ENCODE peak calls at places on chromosomes 16 and 17, in eight cellular contexts. Q is adrenal gland; W is AG04450; I is CD4-positive, alpha-beta T cell; L is astrocyte of the cerebellum; H is cardiac fibroblast; R is WTC11; V is neural progenitor cell. T is an unnamed sample.

GRCh38 chr17:50128441-50129302 is 1.3 kb downstream of the SAMD14 start:
- DNase-seq in Q (peak; percentile 27), W (no peak), I (no peak), L (no peak), H (no peak), R (peak; percentile 65), V (peak; percentile 55), T (peak; percentile 86)

GRCh38 chr17:33220031-33220430 is 73.1 kb downstream of the ASIC2 start:
- DNase-seq in Q (no peak), W (no peak), I (no peak), L (no peak), H (no peak), R (no peak), V (no peak), T (no peak)

GRCh38 chr16:57824880-57825279 is 22.6 kb upstream of the KIFC3 start:
- DNase-seq in Q (no peak), W (no peak), I (no peak), L (no peak), H (no peak), R (no peak), V (no peak), T (no peak)

GRCh38 chr16:26816266-26816665 is 250.5 kb upstream of the C16orf82 start:
- DNase-seq in Q (no peak), W (no peak), I (no peak), L (no peak), H (no peak), R (no peak), V (no peak), T (no peak)

GRCh38 chr17:5758651-5759050 is 174.3 kb upstream of the NLRP1 start:
- DNase-seq in Q (no peak), W (no peak), I (no peak), L (no peak), H (peak; percentile 39), R (peak; percentile 53), V (peak; percentile 39), T (no peak)

GRCh38 chr17:38579934-38580333 is 25.8 kb downstream of the SRCIN1 start:
- DNase-seq in Q (peak; percentile 71), W (no peak), I (no peak), L (no peak), H (peak; percentile 53), R (peak; percentile 83), V (peak; percentile 67), T (no peak)

GRCh38 chr16:63617990-63618763 is 1503.7 kb downstream of the CDH11 start:
- DNase-seq in Q (no peak), W (no peak), I (no peak), L (no peak), H (peak; percentile 12), R (peak; percentile 29), V (no peak), T (no peak)

GRCh38 chr17:17840751-17841591 is 4.2 kb upstream of the SREBF1 start:
- DNase-seq in Q (peak; percentile 69), W (no peak), I (no peak), L (no peak), H (peak; percentile 55), R (no peak), V (peak; percentile 47), T (no peak)

GRCh38 chr16:57778658-57779057 is 23.6 kb downstream of the KIFC3 start:
- DNase-seq in Q (no peak), W (no peak), I (no peak), L (no peak), H (no peak), R (no peak), V (no peak), T (no peak)

GRCh38 chr16:76235025-76235424 is 42.2 kb upstream of the CNTNAP4 start:
- DNase-seq in Q (no peak), W (no peak), I (no peak), L (no peak), H (no peak), R (no peak), V (no peak), T (peak; percentile 80)

GRCh38 chr17:48633266-48633816 is 7.2 kb upstream of the HOXB9 start:
- DNase-seq in Q (no peak), W (no peak), I (no peak), L (no peak), H (no peak), R (no peak), V (no peak), T (no peak)

GRCh38 chr17:49337900-49338299 is 24.1 kb downstream of the ZNF652 start:
- DNase-seq in Q (peak; percentile 65), W (no peak), I (no peak), L (no peak), H (peak; percentile 70), R (no peak), V (no peak), T (no peak)

GRCh38 chr17:62572488-62573469 is 54.7 kb upstream of the MRC2 start:
- DNase-seq in Q (no peak), W (no peak), I (no peak), L (no peak), H (peak; percentile 53), R (no peak), V (no peak), T (no peak)

GRCh38 chr17:78535285-78536197 is 41.7 kb downstream of the DNAH17 start:
- DNase-seq in Q (no peak), W (no peak), I (no peak), L (no peak), H (no peak), R (no peak), V (no peak), T (peak; percentile 48)

GRCh38 chr17:74812109-74812864 is 36.1 kb upstream of the NAT9 start:
- DNase-seq in Q (no peak), W (no peak), I (no peak), L (no peak), H (no peak), R (no peak), V (peak; percentile 47), T (no peak)

GRCh38 chr17:6843241-6843890 is 11.8 kb upstream of the TEKT1 start:
- DNase-seq in Q (no peak), W (no peak), I (no peak), L (peak; percentile 38), H (peak; percentile 68), R (no peak), V (peak; percentile 72), T (no peak)

GRCh38 chr16:24737391-24737871 is 8.0 kb downstream of the TNRC6A start:
- DNase-seq in Q (no peak), W (no peak), I (no peak), L (peak; percentile 39), H (peak; percentile 54), R (no peak), V (no peak), T (no peak)

GRCh38 chr17:46894024-46894423 is 28.9 kb upstream of the GOSR2 start:
- DNase-seq in Q (no peak), W (no peak), I (no peak), L (no peak), H (no peak), R (no peak), V (no peak), T (no peak)
- TF ChIP-seq CTCF in Q (no peak), W (no peak), I (no peak), L (no peak), H (no peak), R (no peak), V (no peak), T (no peak)

GRCh38 chr16:5639531-5639930 is 541.9 kb upstream of the EEF2KMT start:
- DNase-seq in Q (no peak), W (no peak), I (no peak), L (no peak), H (no peak), R (no peak), V (no peak), T (no peak)

GRCh38 chr16:5634781-5635180 is 537.2 kb upstream of the EEF2KMT start:
- DNase-seq in Q (no peak), W (no peak), I (no peak), L (no peak), H (no peak), R (no peak), V (no peak), T (no peak)

GRCh38 chr16:5633845-5634440 is 536.3 kb upstream of the EEF2KMT start:
- DNase-seq in Q (no peak), W (no peak), I (no peak), L (peak; percentile 6), H (peak; percentile 2), R (no peak), V (peak; percentile 77), T (no peak)
- TF ChIP-seq CTCF in Q (peak; percentile 30), W (peak; percentile 18), I (no peak), L (peak; percentile 56), H (peak; percentile 40), R (peak; percentile 17), V (peak; percentile 72), T (peak; percentile 67)

GRCh38 chr16:87409781-87410180 is 17.6 kb downstream of the MAP1LC3B start:
- DNase-seq in Q (no peak), W (no peak), I (no peak), L (no peak), H (no peak), R (no peak), V (no peak), T (peak; percentile 42)

GRCh38 chr16:87411375-87412271 is 19.5 kb downstream of the MAP1LC3B start:
- DNase-seq in Q (no peak), W (no peak), I (no peak), L (no peak), H (no peak), R (no peak), V (no peak), T (peak; percentile 86)

GRCh38 chr16:87412371-87412995 is 20.3 kb downstream of the MAP1LC3B start:
- DNase-seq in Q (no peak), W (no peak), I (no peak), L (no peak), H (no peak), R (no peak), V (no peak), T (peak; percentile 82)

GRCh38 chr16:87410530-87410929 is 18.4 kb downstream of the MAP1LC3B start:
- DNase-seq in Q (no peak), W (no peak), I (no peak), L (no peak), H (no peak), R (no peak), V (no peak), T (peak; percentile 90)

GRCh38 chr16:87410958-87411357 is 18.8 kb downstream of the MAP1LC3B start:
- DNase-seq in Q (no peak), W (no peak), I (no peak), L (no peak), H (no peak), R (peak; percentile 33), V (peak; percentile 17), T (peak; percentile 75)
- TF ChIP-seq CTCF in Q (no peak), W (peak; percentile 4), I (no peak), L (no peak), H (no peak), R (no peak), V (peak; percentile 19), T (peak; percentile 33)

DNA sequence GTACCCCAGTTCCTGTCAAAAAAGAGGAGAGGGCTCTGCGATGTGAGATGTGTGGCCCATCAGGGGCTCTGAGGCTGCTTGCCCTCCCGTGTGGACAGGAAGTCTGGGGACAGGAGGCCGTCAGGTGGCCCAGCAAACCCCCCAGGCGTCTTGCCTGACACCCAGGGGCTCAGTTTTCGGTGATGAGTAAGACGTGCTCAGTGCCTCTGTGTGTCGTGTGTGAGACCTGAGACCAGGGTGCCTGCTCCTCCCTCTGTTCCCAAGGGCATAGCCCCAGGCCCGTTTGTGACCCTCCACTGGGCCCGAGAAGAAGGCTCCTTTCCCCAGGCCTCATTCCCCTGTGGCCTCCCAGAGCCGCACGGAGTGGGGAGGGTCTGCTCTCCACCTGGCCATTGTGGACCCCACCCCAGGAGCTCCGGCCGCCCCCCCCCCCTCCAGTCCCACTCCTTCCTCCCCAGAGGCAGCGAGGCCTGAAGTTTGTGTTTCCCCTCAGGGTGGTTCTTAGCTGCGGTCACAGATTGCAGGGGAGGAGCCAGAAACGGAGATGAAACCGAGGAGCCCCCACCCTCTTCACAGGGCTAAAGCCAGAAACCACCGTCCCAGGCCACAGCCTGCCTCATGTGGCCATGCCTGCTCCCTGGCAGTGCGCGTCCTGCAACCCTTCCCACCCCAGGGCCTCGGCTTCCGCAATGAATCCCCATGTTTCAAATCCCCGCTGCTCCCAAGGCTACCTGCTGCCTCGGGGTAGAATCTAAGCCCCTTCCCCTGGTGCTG is 4.9 kb upstream of the ACTG1 start:
- DNase-seq in Q (no peak), W (no peak), I (no peak), L (no peak), H (no peak), R (no peak), V (peak; percentile 46), T (peak; percentile 75)
- TF ChIP-seq CTCF in Q (no peak), W (no peak), I (no peak), L (no peak), H (no peak), R (no peak), V (no peak), T (no peak)